ENCODE peak calls at places on chromosomes 2 and 18, in ten cellular contexts. R is GF-D8, X is HCT116, D is A172, F is GM04503, Z is pancreas, Q is RWPE1, O is kidney epithelial cell, B is upper lobe of right lung, V is kidney tubule cell. P is an unnamed sample.

GRCh38 chr2:9803023-9803805 is 40.1 kb upstream of the TAF1B start:
- DNase-seq in R (no peak), X (no peak), D (no peak), F (no peak), Z (peak), Q (peak), O (no peak), B (no peak), V (no peak), P (no peak)

GRCh38 chr2:64311948-64312621 is 141.9 kb upstream of the LGALSL start:
- DNase-seq in R (no peak), X (peak), D (peak), F (peak), Z (peak), Q (peak), O (peak), B (peak), V (peak), P (peak)

GRCh38 chr2:240157147-240157470 is 16.7 kb upstream of the OTOS start:
- DNase-seq in R (no peak), X (no peak), D (no peak), F (no peak), Z (no peak), Q (no peak), O (no peak), B (no peak), V (no peak), P (no peak)

GRCh38 chr2:207767461-207768167 is 2.1 kb downstream of the FZD5 start:
- DNase-seq in R (no peak), X (no peak), D (no peak), F (no peak), Z (peak), Q (peak), O (no peak), B (peak), V (peak), P (no peak)

GRCh38 chr2:134943540-134943939 is 24.9 kb downstream of the CCNT2 start:
- DNase-seq in R (peak), X (no peak), D (no peak), F (no peak), Z (no peak), Q (no peak), O (no peak), B (no peak), V (no peak), P (no peak)

GRCh38 chr18:37525302-37525585 is 40.4 kb downstream of the CELF4 start:
- DNase-seq in R (no peak), X (no peak), D (no peak), F (no peak), Z (no peak), Q (no peak), O (no peak), B (no peak), V (no peak), P (no peak)

GRCh38 chr18:67232406-67232805 is 284.1 kb downstream of the DSEL start:
- DNase-seq in R (no peak), X (no peak), D (no peak), F (no peak), Z (no peak), Q (peak), O (peak), B (no peak), V (peak), P (no peak)

GRCh38 chr18:23538040-23538439 is 34.7 kb downstream of the RMC1 start:
- DNase-seq in R (no peak), X (no peak), D (no peak), F (no peak), Z (no peak), Q (no peak), O (no peak), B (no peak), V (no peak), P (no peak)

GRCh38 chr2:174546519-174547506 is 50.8 kb downstream of the WIPF1 start:
- DNase-seq in R (no peak), X (peak), D (peak), F (peak), Z (no peak), Q (no peak), O (no peak), B (no peak), V (peak), P (no peak)

GRCh38 chr2:36461039-36461681 is 105.6 kb downstream of the CRIM1 start:
- DNase-seq in R (no peak), X (peak), D (peak), F (peak), Z (no peak), Q (peak), O (peak), B (no peak), V (peak), P (peak)

P was measured in AG04449.